ENCODE peak calls at places on chromosomes 16 and 17, in eight cellular contexts. N is activated CD4-positive, alpha-beta T cell treated with anti-CD3 and anti-CD28 coated beads, Interleukin-2, amount 50 U/mL, for 48 hours; R is astrocyte; K is substantia nigra; F is stimulated activated CD8-positive, alpha-beta memory T cell treated with anti-CD3 and anti-CD28 coated beads, Interleukin-7, amount 100 ng/mL, for 1 hour; X is iPS-NIHi11; D is T-helper 1 cell; I is HTR-8/SVneo. Q is an unnamed sample.

GRCh38 chr17:80637286-80637703 is 92.7 kb downstream of the RPTOR start:
- DNase-seq in N (no peak), R (no peak), K (no peak), F (no peak), X (no peak), D (no peak), I (no peak), Q (no peak)

GRCh38 chr17:56973520-56973919 is 4.4 kb upstream of the SCPEP1 start:
- DNase-seq in N (no peak), R (peak; percentile 7), K (no peak), F (no peak), X (no peak), D (no peak), I (no peak), Q (no peak)

GRCh38 chr16:66486773-66487579 is 59.9 kb downstream of the BEAN1 start:
- DNase-seq in N (no peak), R (peak; percentile 78), K (no peak), F (no peak), X (no peak), D (no peak), I (no peak), Q (no peak)

GRCh38 chr16:5442054-5442453 is 344.5 kb upstream of the EEF2KMT start:
- DNase-seq in N (no peak), R (no peak), K (no peak), F (no peak), X (no peak), D (no peak), I (no peak), Q (no peak)

GRCh38 chr16:11396241-11397048 is 51.2 kb downstream of the RMI2 start:
- DNase-seq in N (peak; percentile 77), R (peak; percentile 21), K (peak; percentile 59), F (peak; percentile 25), X (peak; percentile 95), D (peak; percentile 45), I (peak; percentile 90), Q (peak; percentile 41)

GRCh38 chr17:55601874-55602364 is 90.7 kb upstream of the SMIM36 start:
- DNase-seq in N (peak; percentile 12), R (peak; percentile 34), K (no peak), F (no peak), X (peak; percentile 50), D (no peak), I (no peak), Q (no peak)

GRCh38 chr16:72282338-72282737 is 110.4 kb upstream of the PMFBP1 start:
- DNase-seq in N (no peak), R (peak; percentile 0), K (no peak), F (no peak), X (no peak), D (no peak), I (no peak), Q (no peak)

GRCh38 chr17:73748521-73748920 is 104.3 kb upstream of the SDK2 start:
- DNase-seq in N (no peak), R (no peak), K (no peak), F (no peak), X (no peak), D (no peak), I (no peak), Q (no peak)

GRCh38 chr16:179431-179830 is 828 bp upstream of the HBQ1 start:
- DNase-seq in N (no peak), R (no peak), K (no peak), F (no peak), X (no peak), D (no peak), I (no peak), Q (no peak)

GRCh38 chr16:81889896-81890634 is 111.0 kb downstream of the PLCG2 start:
- DNase-seq in N (peak; percentile 49), R (peak; percentile 31), K (peak; percentile 8), F (no peak), X (peak; percentile 74), D (peak; percentile 14), I (peak; percentile 76), Q (peak; percentile 40)

GRCh38 chr17:62626719-62627218 is 701 bp upstream of the MRC2 start:
- DNase-seq in N (no peak), R (peak; percentile 76), K (no peak), F (no peak), X (peak; percentile 89), D (no peak), I (peak; percentile 87), Q (no peak)

GRCh38 chr16:10097273-10097672 is 85.0 kb downstream of the GRIN2A start:
- DNase-seq in N (no peak), R (peak; percentile 49), K (no peak), F (no peak), X (no peak), D (no peak), I (no peak), Q (no peak)

GRCh38 chr16:12688972-12689850 is 114.5 kb downstream of the CPPED1 start:
- DNase-seq in N (no peak), R (no peak), K (no peak), F (no peak), X (no peak), D (no peak), I (no peak), Q (no peak)

GRCh38 chr17:8300226-8300625 is 5.0 kb upstream of the SLC25A35 start:
- DNase-seq in N (no peak), R (no peak), K (no peak), F (no peak), X (no peak), D (no peak), I (no peak), Q (no peak)

GRCh38 chr16:58508671-58509251 is 6.6 kb upstream of the SETD6 start:
- DNase-seq in N (no peak), R (no peak), K (no peak), F (no peak), X (no peak), D (no peak), I (no peak), Q (no peak)

GRCh38 chr16:48385272-48385953 is at the start of gene SIAH1:
- DNase-seq in N (peak; percentile 82), R (peak; percentile 49), K (peak; percentile 59), F (peak; percentile 82), X (peak; percentile 93), D (peak; percentile 89), I (peak; percentile 77), Q (peak; percentile 90)

GRCh38 chr17:83150369-83151055 is 71.1 kb downstream of the METRNL start:
- DNase-seq in N (no peak), R (no peak), K (no peak), F (no peak), X (no peak), D (no peak), I (no peak), Q (no peak)

GRCh38 chr17:81583589-81584337 is 31.6 kb upstream of the FAAP100 start:
- DNase-seq in N (no peak), R (no peak), K (no peak), F (no peak), X (no peak), D (no peak), I (no peak), Q (no peak)

GRCh38 chr17:59829217-59830006 is 63.3 kb downstream of the TUBD1 start:
- DNase-seq in N (no peak), R (peak; percentile 99), K (no peak), F (no peak), X (no peak), D (no peak), I (peak; percentile 95), Q (peak; percentile 82)

GRCh38 chr16:85490971-85491771 is 122.0 kb upstream of the GSE1 start:
- DNase-seq in N (peak; percentile 50), R (no peak), K (no peak), F (no peak), X (peak; percentile 83), D (no peak), I (no peak), Q (peak; percentile 5)

GRCh38 chr16:11299865-11300559 is 18.9 kb upstream of the PRM1 start:
- DNase-seq in N (no peak), R (no peak), K (no peak), F (no peak), X (no peak), D (no peak), I (no peak), Q (no peak)

Q was measured in T-helper 2 cell treated with Interferon-gamma antibody and Interleukin-4, amounts not matched to agents 5 μg/mL and 100 μg/mL, for 36 hours.